ENCODE peak calls at places on chromosomes 7 and 10, in seven cellular contexts. X is iris pigment epithelial cell; R is nephron progenitor cell; W is GF-D8; T is stimulated activated CD4-positive, alpha-beta T cell treated with anti-CD3 and anti-CD28 coated beads, TNF-alpha, amount 100 ng/mL, for 1 hour; C is adrenal gland; D is amniotic stem cell. Z is an unnamed sample.

GRCh38 chr7:41148521-41148951 is 554.4 kb downstream of the INHBA start:
- DNase-seq in X (peak), R (no peak), W (no peak), T (no peak), C (no peak), D (peak), Z (no peak)

GRCh38 chr7:33276729-33277128 is 147.4 kb downstream of the BBS9 start:
- DNase-seq in X (no peak), R (no peak), W (no peak), T (no peak), C (no peak), D (no peak), Z (no peak)

GRCh38 chr7:36083626-36084380 is 69.3 kb upstream of the EEPD1 start:
- DNase-seq in X (no peak), R (no peak), W (no peak), T (no peak), C (no peak), D (no peak), Z (no peak)

GRCh38 chr7:36277247-36277542 is 112.5 kb upstream of the ANLN start:
- DNase-seq in X (peak), R (no peak), W (no peak), T (no peak), C (peak), D (no peak), Z (no peak)

GRCh38 chr10:3959370-3960266 is 174.6 kb upstream of the KLF6 start:
- DNase-seq in X (no peak), R (no peak), W (no peak), T (no peak), C (no peak), D (no peak), Z (no peak)

GRCh38 chr7:131454538-131454937 is 101.9 kb downstream of the PODXL start:
- DNase-seq in X (no peak), R (no peak), W (no peak), T (no peak), C (no peak), D (no peak), Z (no peak)

GRCh38 chr7:40301486-40302065 is 166.8 kb downstream of the SUGCT start:
- DNase-seq in X (peak), R (no peak), W (no peak), T (no peak), C (no peak), D (no peak), Z (no peak)

GRCh38 chr7:13457790-13458189 is 531.7 kb downstream of the ETV1 start:
- DNase-seq in X (no peak), R (no peak), W (no peak), T (no peak), C (no peak), D (no peak), Z (no peak)

GRCh38 chr7:83599131-83599530 is 49.8 kb downstream of the SEMA3E start:
- DNase-seq in X (peak), R (no peak), W (no peak), T (no peak), C (no peak), D (no peak), Z (no peak)

GRCh38 chr10:110088756-110089155 is 81.0 kb downstream of the ADD3 start:
- DNase-seq in X (no peak), R (no peak), W (no peak), T (no peak), C (no peak), D (no peak), Z (no peak)

GRCh38 chr7:133958822-133959221 is 168.3 kb upstream of the LRGUK start:
- DNase-seq in X (no peak), R (no peak), W (no peak), T (no peak), C (no peak), D (no peak), Z (no peak)

Z was measured in suprapubic skin.